ENCODE peak calls at places on chromosome 21, in six cellular contexts. One of them, this sample, is unnamed.

GRCh38 chr21:16302851-16303282 is 573.1 kb downstream of the USP25 start:
- DNase-seq in GM12878: no peak
- DNase-seq in K562: no peak
- DNase-seq in GM12891: no peak
- DNase-seq in HepG2: no peak
- DNase-seq in H1: no peak
- DNase-seq in this sample: no peak

GRCh38 chr21:16454371-16454770 is 724.6 kb downstream of the USP25 start:
- DNase-seq in GM12891: no peak
- DNase-seq in K562: no peak
- DNase-seq in H1: no peak
- DNase-seq in GM12878: no peak
- DNase-seq in HepG2: no peak
- DNase-seq in this sample: no peak

GRCh38 chr21:38487906-38488639 is 10.2 kb downstream of the ERG start:
- DNase-seq in GM12891: no peak
- DNase-seq in K562: no peak
- DNase-seq in HepG2: no peak
- DNase-seq in H1: no peak
- DNase-seq in GM12878: no peak
- DNase-seq in this sample: no peak

GRCh38 chr21:16279658-16280581 is 550.1 kb downstream of the USP25 start:
- DNase-seq in GM12891: no peak
- DNase-seq in H1: peak; percentile 3
- DNase-seq in K562: no peak
- DNase-seq in GM12878: no peak
- DNase-seq in HepG2: no peak
- DNase-seq in this sample: no peak

GRCh38 chr21:37699024-37699770 is 217.1 kb downstream of the KCNJ6 start:
- DNase-seq in K562: no peak
- DNase-seq in GM12878: no peak
- DNase-seq in HepG2: no peak
- DNase-seq in GM12891: no peak
- DNase-seq in H1: no peak
- DNase-seq in this sample: no peak

GRCh38 chr21:26818911-26819310 is 26.3 kb downstream of the ADAMTS1 start:
- DNase-seq in K562: no peak
- DNase-seq in HepG2: no peak
- DNase-seq in GM12891: no peak
- DNase-seq in GM12878: no peak
- DNase-seq in H1: no peak
- DNase-seq in this sample: no peak

GRCh38 chr21:38322551-38322950 is 65.8 kb downstream of the KCNJ15 start:
- DNase-seq in GM12891: no peak
- DNase-seq in HepG2: no peak
- DNase-seq in H1: no peak
- DNase-seq in K562: no peak
- DNase-seq in GM12878: no peak
- DNase-seq in this sample: no peak

GRCh38 chr21:46428987-46429710 is 29.5 kb upstream of the DIP2A start:
- DNase-seq in H1: no peak
- DNase-seq in GM12878: no peak
- DNase-seq in GM12891: no peak
- DNase-seq in K562: no peak
- DNase-seq in HepG2: no peak
- DNase-seq in this sample: no peak

GRCh38 chr21:46551636-46552241 is 53.1 kb downstream of the S100B start:
- DNase-seq in GM12891: no peak
- DNase-seq in GM12878: no peak
- DNase-seq in H1: no peak
- DNase-seq in K562: no peak
- DNase-seq in HepG2: no peak
- DNase-seq in this sample: no peak

GRCh38 chr21:26148834-26149354 is 21.7 kb downstream of the APP start:
- DNase-seq in GM12878: no peak
- DNase-seq in H1: no peak
- DNase-seq in K562: no peak
- DNase-seq in HepG2: no peak
- DNase-seq in GM12891: no peak
- DNase-seq in this sample: no peak

GRCh38 chr21:38240121-38240520 is 16.7 kb upstream of the KCNJ15 start:
- DNase-seq in GM12891: no peak
- DNase-seq in K562: no peak
- DNase-seq in H1: no peak
- DNase-seq in HepG2: no peak
- DNase-seq in GM12878: no peak
- DNase-seq in this sample: no peak

GRCh38 chr21:31216206-31216605 is 127.9 kb downstream of the TIAM1 start:
- DNase-seq in H1: no peak
- DNase-seq in GM12891: no peak
- DNase-seq in K562: no peak
- DNase-seq in GM12878: no peak
- DNase-seq in HepG2: no peak
- DNase-seq in this sample: no peak

GRCh38 chr21:26170471-26171309 is at the start of gene APP:
- DNase-seq in H1: no peak
- DNase-seq in K562: peak; percentile 48
- DNase-seq in GM12878: no peak
- DNase-seq in HepG2: peak; percentile 31
- DNase-seq in GM12891: peak; percentile 97
- DNase-seq in this sample: peak; percentile 95

GRCh38 chr21:15775981-15776380 is 46.2 kb downstream of the USP25 start:
- DNase-seq in GM12891: no peak
- DNase-seq in GM12878: no peak
- DNase-seq in H1: no peak
- DNase-seq in K562: no peak
- DNase-seq in HepG2: no peak
- DNase-seq in this sample: no peak

GRCh38 chr21:38196033-38196432 is 60.8 kb upstream of the KCNJ15 start:
- DNase-seq in HepG2: no peak
- DNase-seq in GM12878: no peak
- DNase-seq in GM12891: no peak
- DNase-seq in K562: no peak
- DNase-seq in H1: no peak
- DNase-seq in this sample: no peak

DNA sequence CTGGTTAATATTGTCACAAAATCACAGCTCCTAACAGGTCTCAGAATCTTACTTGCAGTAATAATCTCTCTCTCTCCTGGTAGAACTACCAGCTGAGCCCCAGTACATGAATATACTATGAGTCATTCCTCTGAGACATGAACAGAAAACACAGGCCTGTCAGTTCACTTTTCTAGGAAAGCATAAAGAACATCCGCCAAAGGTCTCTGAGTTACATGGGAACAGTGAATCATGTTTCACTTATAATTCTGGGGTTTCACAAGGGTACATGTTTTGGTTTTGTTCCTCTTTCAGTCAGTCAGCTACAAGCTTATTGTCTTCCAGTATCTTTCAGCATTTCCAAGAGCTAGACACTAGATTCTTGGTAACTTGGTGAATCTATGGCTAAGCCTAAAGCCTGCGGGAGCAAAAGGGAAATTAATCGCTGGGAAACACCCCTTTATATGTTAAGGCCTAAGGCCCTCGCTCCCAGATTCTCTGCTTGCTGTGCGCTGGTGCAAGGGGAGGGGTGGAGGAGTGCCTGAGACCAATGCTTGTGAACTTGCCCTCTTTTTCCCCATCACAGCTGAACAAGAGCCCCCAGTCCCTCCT is 31.7 kb downstream of the IFNGR2 start:
- DNase-seq in GM12878: peak; percentile 99
- DNase-seq in HepG2: no peak
- DNase-seq in H1: no peak
- DNase-seq in GM12891: peak; percentile 53
- DNase-seq in K562: peak; percentile 54
- DNase-seq in this sample: peak; percentile 71
- TF ChIP-seq POLR2AphosphoS5 in GM12878: peak; percentile 43
- TF ChIP-seq POLR2AphosphoS5 in HepG2: no peak
- TF ChIP-seq POLR2AphosphoS5 in H1: no peak
- TF ChIP-seq POLR2AphosphoS5 in GM12891: no peak
- TF ChIP-seq POLR2AphosphoS5 in K562: no peak
- TF ChIP-seq POLR2AphosphoS5 in this sample: no peak

GRCh38 chr21:41966872-41967621 is 13.2 kb upstream of the C2CD2 start:
- DNase-seq in K562: no peak
- DNase-seq in H1: no peak
- DNase-seq in GM12878: no peak
- DNase-seq in GM12891: no peak
- DNase-seq in HepG2: no peak
- DNase-seq in this sample: no peak

GRCh38 chr21:41965447-41966340 is 11.9 kb upstream of the C2CD2 start:
- DNase-seq in K562: no peak
- DNase-seq in GM12891: no peak
- DNase-seq in H1: no peak
- DNase-seq in GM12878: no peak
- DNase-seq in HepG2: no peak
- DNase-seq in this sample: no peak

GRCh38 chr21:41970099-41970391 is 16.2 kb upstream of the C2CD2 start:
- DNase-seq in HepG2: no peak
- DNase-seq in GM12878: no peak
- DNase-seq in GM12891: no peak
- DNase-seq in H1: no peak
- DNase-seq in K562: no peak
- DNase-seq in this sample: no peak

GRCh38 chr21:41966341-41966833 is 12.6 kb upstream of the C2CD2 start:
- DNase-seq in GM12878: no peak
- DNase-seq in HepG2: no peak
- DNase-seq in GM12891: no peak
- DNase-seq in H1: no peak
- DNase-seq in K562: no peak
- DNase-seq in this sample: no peak

DNA sequence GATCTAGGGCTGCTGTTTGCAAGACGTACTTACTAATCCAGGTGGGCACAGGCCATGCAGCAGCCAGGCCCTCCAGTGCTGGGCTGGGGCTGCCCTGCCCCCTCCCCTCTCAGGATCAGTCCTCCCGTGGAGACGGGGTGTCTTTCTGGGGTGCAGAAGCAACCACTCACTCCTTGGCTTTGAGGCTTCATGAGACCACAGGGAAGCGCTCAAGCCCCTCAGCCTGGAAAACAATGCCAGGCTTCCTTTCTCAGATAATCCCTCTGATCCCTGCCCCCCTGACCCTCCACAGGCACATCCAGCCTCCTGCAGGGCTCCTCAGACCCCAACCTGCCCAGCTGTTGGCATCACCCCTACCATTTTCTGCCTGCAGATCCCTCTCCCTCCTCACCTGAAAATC is 13.9 kb upstream of the C2CD2 start:
- DNase-seq in GM12878: no peak
- DNase-seq in K562: no peak
- DNase-seq in GM12891: no peak
- DNase-seq in HepG2: no peak
- DNase-seq in H1: no peak
- DNase-seq in this sample: no peak
- TF ChIP-seq TAF1 in GM12878: no peak
- TF ChIP-seq TAF1 in K562: no peak
- TF ChIP-seq TAF1 in GM12891: no peak
- TF ChIP-seq TAF1 in HepG2: no peak
- TF ChIP-seq TAF1 in H1: no peak
- TF ChIP-seq TAF1 in this sample: no peak

GRCh38 chr21:35254006-35254751 is 205.1 kb upstream of the RUNX1 start:
- DNase-seq in GM12878: no peak
- DNase-seq in H1: no peak
- DNase-seq in HepG2: no peak
- DNase-seq in GM12891: no peak
- DNase-seq in K562: no peak
- DNase-seq in this sample: no peak
- TF ChIP-seq POLR2A in GM12878: no peak
- TF ChIP-seq POLR2A in H1: no peak
- TF ChIP-seq POLR2A in HepG2: no peak
- TF ChIP-seq POLR2A in GM12891: no peak
- TF ChIP-seq POLR2A in K562: no peak
- TF ChIP-seq POLR2A in this sample: no peak

DNA sequence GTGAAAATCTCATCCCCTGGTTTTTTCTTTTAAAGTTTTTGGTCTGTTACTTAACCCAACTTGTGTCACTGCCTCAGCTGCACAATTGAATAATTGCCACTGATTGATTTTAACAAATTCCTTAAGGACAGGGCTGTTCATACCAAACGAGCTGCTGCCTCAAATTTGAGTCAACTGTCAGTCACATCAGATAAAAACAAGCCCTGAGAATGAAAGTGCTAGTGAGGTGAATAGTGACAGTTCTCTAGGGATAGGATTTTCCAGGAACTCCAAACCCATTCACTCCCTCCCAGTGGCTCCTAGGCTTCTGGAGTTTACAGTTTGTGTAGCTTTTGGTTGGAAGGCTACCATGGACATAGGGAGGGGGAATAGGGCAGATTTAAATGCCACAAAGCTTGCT is 79.4 kb downstream of the SAMSN1 start:
- DNase-seq in H1: no peak
- DNase-seq in HepG2: no peak
- DNase-seq in K562: no peak
- DNase-seq in GM12891: no peak
- DNase-seq in GM12878: no peak
- DNase-seq in this sample: no peak
- TF ChIP-seq POLR2AphosphoS5 in H1: no peak
- TF ChIP-seq POLR2AphosphoS5 in HepG2: no peak
- TF ChIP-seq POLR2AphosphoS5 in K562: no peak
- TF ChIP-seq POLR2AphosphoS5 in GM12891: no peak
- TF ChIP-seq POLR2AphosphoS5 in GM12878: no peak
- TF ChIP-seq POLR2AphosphoS5 in this sample: no peak

GRCh38 chr21:39726133-39726532 is 18.9 kb upstream of the IGSF5 start:
- DNase-seq in GM12891: no peak
- DNase-seq in H1: no peak
- DNase-seq in K562: no peak
- DNase-seq in GM12878: no peak
- DNase-seq in HepG2: no peak
- DNase-seq in this sample: no peak
- TF ChIP-seq TAF1 in GM12891: no peak
- TF ChIP-seq TAF1 in H1: no peak
- TF ChIP-seq TAF1 in K562: no peak
- TF ChIP-seq TAF1 in GM12878: no peak
- TF ChIP-seq TAF1 in HepG2: no peak
- TF ChIP-seq TAF1 in this sample: no peak

GRCh38 chr21:45324430-45325205 is 36.9 kb upstream of the POFUT2 start:
- DNase-seq in GM12878: no peak
- DNase-seq in GM12891: no peak
- DNase-seq in K562: no peak
- DNase-seq in H1: no peak
- DNase-seq in HepG2: no peak
- DNase-seq in this sample: no peak
- TF ChIP-seq POLR2A in GM12878: no peak
- TF ChIP-seq POLR2A in GM12891: no peak
- TF ChIP-seq POLR2A in K562: no peak
- TF ChIP-seq POLR2A in H1: no peak
- TF ChIP-seq POLR2A in HepG2: no peak
- TF ChIP-seq POLR2A in this sample: no peak

GRCh38 chr21:44958471-44959191 is 18.8 kb downstream of the SLX9 start:
- DNase-seq in GM12891: no peak
- DNase-seq in HepG2: no peak
- DNase-seq in GM12878: no peak
- DNase-seq in H1: no peak
- DNase-seq in K562: no peak
- DNase-seq in this sample: no peak
- TF ChIP-seq POLR2AphosphoS5 in GM12891: no peak
- TF ChIP-seq POLR2AphosphoS5 in HepG2: no peak
- TF ChIP-seq POLR2AphosphoS5 in GM12878: no peak
- TF ChIP-seq POLR2AphosphoS5 in H1: no peak
- TF ChIP-seq POLR2AphosphoS5 in K562: no peak
- TF ChIP-seq POLR2AphosphoS5 in this sample: no peak

DNA sequence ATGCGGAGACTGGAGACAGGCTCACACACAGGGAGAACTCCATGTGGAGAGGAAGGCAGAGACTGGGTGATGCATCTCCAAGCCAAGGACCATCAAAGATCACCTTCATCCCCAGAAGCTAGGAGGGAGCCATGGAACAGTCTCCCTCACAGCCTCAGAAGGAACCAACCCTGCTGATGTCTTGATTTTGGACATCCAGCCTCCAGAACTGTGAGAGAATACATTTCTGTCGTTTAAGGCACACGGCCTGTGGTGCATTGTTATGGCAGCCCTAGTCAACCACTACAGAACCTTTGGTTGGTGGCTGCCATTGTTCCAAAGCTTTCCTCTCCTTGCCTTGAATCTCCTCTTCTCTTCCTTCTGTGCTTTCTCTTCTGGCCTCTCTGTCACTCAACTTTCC is 64.0 kb downstream of the BACH1 start:
- DNase-seq in K562: no peak
- DNase-seq in GM12891: no peak
- DNase-seq in HepG2: no peak
- DNase-seq in GM12878: no peak
- DNase-seq in H1: no peak
- DNase-seq in this sample: no peak
- TF ChIP-seq TAF1 in K562: no peak
- TF ChIP-seq TAF1 in GM12891: no peak
- TF ChIP-seq TAF1 in HepG2: no peak
- TF ChIP-seq TAF1 in GM12878: no peak
- TF ChIP-seq TAF1 in H1: no peak
- TF ChIP-seq TAF1 in this sample: no peak

This sample was measured in GM12892.